ENCODE peak calls at places on chromosomes 5 and 9, in seven cellular contexts. One of them, this sample, is unnamed.
A peak's percentile ranks its signal among the peaks of the same experiment; 100 is the strongest.

GRCh38 chr9:137277329-137278041 is at the start of gene TOR4A:
- DNase-seq in posterior vena cava: peak; percentile 95
- DNase-seq in OCI-M1: peak; percentile 92
- DNase-seq in uterus: peak; percentile 80
- DNase-seq in GM13977: peak; percentile 95
- DNase-seq in A172: peak; percentile 98
- DNase-seq in cardiac fibroblast: peak; percentile 92
- DNase-seq in this sample: peak; percentile 85

GRCh38 chr9:128724744-128725211 is 851 bp upstream of the ZDHHC12 start:
- DNase-seq in posterior vena cava: peak; percentile 83
- DNase-seq in OCI-M1: peak; percentile 60
- DNase-seq in uterus: peak; percentile 65
- DNase-seq in GM13977: peak; percentile 73
- DNase-seq in A172: peak; percentile 94
- DNase-seq in cardiac fibroblast: peak; percentile 86
- DNase-seq in this sample: peak; percentile 95

GRCh38 chr9:6739218-6739617 is 18.6 kb upstream of the KDM4C start:
- DNase-seq in posterior vena cava: peak; percentile 41
- DNase-seq in OCI-M1: peak; percentile 99
- DNase-seq in uterus: no peak
- DNase-seq in GM13977: no peak
- DNase-seq in A172: peak; percentile 7
- DNase-seq in cardiac fibroblast: peak; percentile 26
- DNase-seq in this sample: peak; percentile 10

GRCh38 chr9:135215571-135216161 is 128.2 kb downstream of the OLFM1 start:
- DNase-seq in posterior vena cava: peak; percentile 40
- DNase-seq in OCI-M1: no peak
- DNase-seq in uterus: no peak
- DNase-seq in GM13977: no peak
- DNase-seq in A172: peak; percentile 57
- DNase-seq in cardiac fibroblast: no peak
- DNase-seq in this sample: no peak

GRCh38 chr5:133612021-133612860 is at the start of gene FSTL4:
- DNase-seq in posterior vena cava: no peak
- DNase-seq in OCI-M1: no peak
- DNase-seq in uterus: no peak
- DNase-seq in GM13977: peak; percentile 59
- DNase-seq in A172: no peak
- DNase-seq in cardiac fibroblast: no peak
- DNase-seq in this sample: no peak

GRCh38 chr9:72947987-72948465 is 4.8 kb downstream of the ALDH1A1 start:
- DNase-seq in posterior vena cava: no peak
- DNase-seq in OCI-M1: no peak
- DNase-seq in uterus: no peak
- DNase-seq in GM13977: no peak
- DNase-seq in A172: no peak
- DNase-seq in cardiac fibroblast: no peak
- DNase-seq in this sample: no peak

GRCh38 chr5:126716861-126717260 is 60.1 kb upstream of the LMNB1 start:
- DNase-seq in posterior vena cava: no peak
- DNase-seq in OCI-M1: no peak
- DNase-seq in uterus: no peak
- DNase-seq in GM13977: no peak
- DNase-seq in A172: no peak
- DNase-seq in cardiac fibroblast: no peak
- DNase-seq in this sample: no peak

GRCh38 chr9:91741529-91741928 is 208.5 kb downstream of the ROR2 start:
- DNase-seq in posterior vena cava: no peak
- DNase-seq in OCI-M1: no peak
- DNase-seq in uterus: no peak
- DNase-seq in GM13977: no peak
- DNase-seq in A172: peak; percentile 75
- DNase-seq in cardiac fibroblast: peak; percentile 72
- DNase-seq in this sample: no peak

GRCh38 chr9:127204771-127205470 is 59.7 kb upstream of the GARNL3 start:
- DNase-seq in posterior vena cava: peak; percentile 76
- DNase-seq in OCI-M1: peak; percentile 28
- DNase-seq in uterus: no peak
- DNase-seq in GM13977: no peak
- DNase-seq in A172: peak; percentile 87
- DNase-seq in cardiac fibroblast: peak; percentile 44
- DNase-seq in this sample: peak; percentile 48

GRCh38 chr5:89560724-89561123 is 677.7 kb upstream of the MEF2C start:
- DNase-seq in posterior vena cava: no peak
- DNase-seq in OCI-M1: no peak
- DNase-seq in uterus: no peak
- DNase-seq in GM13977: no peak
- DNase-seq in A172: peak; percentile 8
- DNase-seq in cardiac fibroblast: no peak
- DNase-seq in this sample: peak; percentile 38

GRCh38 chr5:44266882-44267577 is 122.2 kb downstream of the FGF10 start:
- DNase-seq in posterior vena cava: peak; percentile 82
- DNase-seq in OCI-M1: peak; percentile 31
- DNase-seq in uterus: peak; percentile 70
- DNase-seq in GM13977: no peak
- DNase-seq in A172: no peak
- DNase-seq in cardiac fibroblast: no peak
- DNase-seq in this sample: no peak

GRCh38 chr5:113091622-113092021 is 115.0 kb downstream of the DCP2 start:
- DNase-seq in posterior vena cava: no peak
- DNase-seq in OCI-M1: no peak
- DNase-seq in uterus: no peak
- DNase-seq in GM13977: no peak
- DNase-seq in A172: no peak
- DNase-seq in cardiac fibroblast: no peak
- DNase-seq in this sample: no peak

GRCh38 chr5:72555871-72556270 is 48.7 kb upstream of the ZNF366 start:
- DNase-seq in posterior vena cava: no peak
- DNase-seq in OCI-M1: no peak
- DNase-seq in uterus: no peak
- DNase-seq in GM13977: no peak
- DNase-seq in A172: no peak
- DNase-seq in cardiac fibroblast: peak; percentile 43
- DNase-seq in this sample: no peak

GRCh38 chr5:15510816-15511215 is 10.8 kb downstream of the FBXL7 start:
- DNase-seq in posterior vena cava: no peak
- DNase-seq in OCI-M1: no peak
- DNase-seq in uterus: no peak
- DNase-seq in GM13977: no peak
- DNase-seq in A172: peak; percentile 54
- DNase-seq in cardiac fibroblast: peak; percentile 17
- DNase-seq in this sample: no peak

GRCh38 chr9:112664541-112664940 is 53.4 kb downstream of the INIP start:
- DNase-seq in posterior vena cava: no peak
- DNase-seq in OCI-M1: no peak
- DNase-seq in uterus: no peak
- DNase-seq in GM13977: no peak
- DNase-seq in A172: no peak
- DNase-seq in cardiac fibroblast: peak; percentile 3
- DNase-seq in this sample: no peak

GRCh38 chr9:88191451-88191850 is 53.2 kb upstream of the SPATA31C2 start:
- DNase-seq in posterior vena cava: no peak
- DNase-seq in OCI-M1: no peak
- DNase-seq in uterus: no peak
- DNase-seq in GM13977: no peak
- DNase-seq in A172: no peak
- DNase-seq in cardiac fibroblast: no peak
- DNase-seq in this sample: no peak

GRCh38 chr5:74943905-74944304 is 77.7 kb upstream of the FAM169A start:
- DNase-seq in posterior vena cava: no peak
- DNase-seq in OCI-M1: no peak
- DNase-seq in uterus: no peak
- DNase-seq in GM13977: no peak
- DNase-seq in A172: no peak
- DNase-seq in cardiac fibroblast: no peak
- DNase-seq in this sample: no peak

GRCh38 chr5:80620206-80620605 is 34.2 kb upstream of the MSH3 start:
- DNase-seq in posterior vena cava: no peak
- DNase-seq in OCI-M1: no peak
- DNase-seq in uterus: no peak
- DNase-seq in GM13977: no peak
- DNase-seq in A172: no peak
- DNase-seq in cardiac fibroblast: peak; percentile 9
- DNase-seq in this sample: no peak

GRCh38 chr9:137788561-137789294 is 88.9 kb upstream of the CACNA1B start:
- DNase-seq in posterior vena cava: no peak
- DNase-seq in OCI-M1: no peak
- DNase-seq in uterus: no peak
- DNase-seq in GM13977: no peak
- DNase-seq in A172: no peak
- DNase-seq in cardiac fibroblast: no peak
- DNase-seq in this sample: no peak

This sample was measured in KBM-7.